ENCODE peak calls at places on chromosomes 11 and 22, in six cellular contexts. G, Y, F, N, T and V are unnamed samples.

GRCh38 chr22:48605856-48606255 is 1221.8 kb downstream of the BRD1 start:
- DNase-seq in G (no peak), Y (no peak), F (no peak), N (peak; percentile 7), T (no peak), V (no peak)

GRCh38 chr11:61602775-61603569 is 22.1 kb upstream of the SYT7 start:
- DNase-seq in G (peak; percentile 65), Y (no peak), F (peak; percentile 91), N (peak; percentile 55), T (peak; percentile 90), V (peak; percentile 89)

GRCh38 chr11:6502382-6502781 is 5.3 kb downstream of the DNHD1 start:
- DNase-seq in G (no peak), Y (no peak), F (no peak), N (no peak), T (no peak), V (no peak)

GRCh38 chr22:20204821-20205220 is 54.0 kb upstream of the CCDC188 start:
- DNase-seq in G (no peak), Y (no peak), F (peak; percentile 9), N (no peak), T (no peak), V (no peak)

GRCh38 chr22:39383841-39384625 is 15.5 kb upstream of the TAB1 start:
- DNase-seq in G (no peak), Y (no peak), F (no peak), N (no peak), T (no peak), V (no peak)

GRCh38 chr11:115848080-115848479 is 343.9 kb upstream of the CADM1 start:
- DNase-seq in G (no peak), Y (no peak), F (no peak), N (no peak), T (no peak), V (no peak)

GRCh38 chr11:73376168-73376802 is at the start of gene RELT:
- DNase-seq in G (peak; percentile 87), Y (peak; percentile 93), F (peak; percentile 93), N (peak; percentile 94), T (peak; percentile 69), V (peak; percentile 71)

GRCh38 chr11:20208622-20209090 is 48.4 kb upstream of the DBX1 start:
- DNase-seq in G (no peak), Y (no peak), F (no peak), N (no peak), T (no peak), V (no peak)

GRCh38 chr11:28268925-28269324 is 160.7 kb downstream of the METTL15 start:
- DNase-seq in G (no peak), Y (no peak), F (no peak), N (no peak), T (no peak), V (no peak)
- TF ChIP-seq CTCF in G (no peak), Y (no peak), F (no peak), N (no peak), T (no peak), V (no peak)

DNA sequence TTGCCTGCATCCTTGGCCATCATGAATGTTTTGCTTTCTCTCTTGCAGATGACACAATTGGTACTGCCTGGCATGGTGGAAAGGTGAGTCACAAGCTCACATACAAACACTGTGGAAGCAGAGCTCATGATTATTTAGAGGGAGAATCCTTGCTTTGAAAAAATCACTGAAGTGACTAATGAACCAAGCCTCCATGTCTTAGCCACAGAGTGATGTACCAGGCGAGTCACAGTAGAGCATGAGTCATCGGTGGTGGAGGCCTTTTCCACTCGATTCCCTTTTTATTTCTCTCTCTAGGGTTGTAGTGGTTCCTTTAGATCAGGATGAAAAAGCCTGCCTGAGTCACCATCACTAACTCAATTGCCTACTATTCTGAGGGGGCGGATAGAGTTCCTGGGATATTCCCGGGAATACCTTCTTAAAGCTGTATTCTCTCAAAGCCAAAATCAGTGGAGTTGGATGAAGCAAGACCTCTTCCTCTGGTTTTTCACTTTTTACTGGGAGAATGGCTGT is 49.6 kb upstream of the ALKBH3 start:
- DNase-seq in G (no peak), Y (no peak), F (peak; percentile 98), N (peak; percentile 65), T (peak; percentile 98), V (peak; percentile 91)
- TF ChIP-seq CTCF in G (no peak), Y (no peak), F (no peak), N (no peak), T (no peak), V (no peak)

DNA sequence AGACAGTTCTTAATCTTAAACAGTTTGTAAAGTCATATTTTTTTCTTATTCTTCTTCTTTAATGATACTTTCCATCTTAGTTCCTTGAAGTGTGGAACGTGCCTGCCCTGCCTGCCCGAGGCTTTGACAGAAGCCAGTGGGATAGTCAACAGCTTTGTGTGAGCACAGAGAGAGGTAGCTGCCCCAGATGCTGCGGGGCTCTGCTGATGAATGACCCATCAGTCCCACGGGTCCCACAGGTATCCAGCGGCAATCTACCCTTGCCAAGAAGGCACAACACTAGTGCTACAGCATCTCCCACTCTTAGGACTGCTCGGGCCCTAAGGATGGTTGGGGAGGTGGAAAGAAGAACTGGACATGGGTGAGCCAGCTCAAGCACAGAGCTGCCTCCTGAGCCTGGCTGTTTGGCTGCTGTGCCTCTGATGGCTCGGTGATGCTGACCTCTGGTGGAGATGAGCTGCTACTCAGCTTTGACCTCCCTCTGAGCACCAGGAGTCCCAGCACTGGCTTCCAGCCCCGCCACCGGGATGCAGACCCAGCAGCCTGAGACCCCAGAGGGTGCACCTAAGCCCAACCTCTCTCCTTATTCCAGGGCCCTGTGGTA is 11.8 kb upstream of the APLNR start:
- DNase-seq in G (peak; percentile 48), Y (peak; percentile 72), F (peak; percentile 78), N (peak; percentile 73), T (peak; percentile 32), V (peak; percentile 40)
- TF ChIP-seq CTCF in G (peak; percentile 45), Y (peak; percentile 77), F (peak; percentile 80), N (peak; percentile 89), T (peak; percentile 87), V (peak; percentile 89)

GRCh38 chr22:42794551-42795510 is 62.2 kb downstream of the ARFGAP3 start:
- DNase-seq in G (no peak), Y (no peak), F (no peak), N (no peak), T (no peak), V (no peak)
- TF ChIP-seq CTCF in G (no peak), Y (no peak), F (no peak), N (no peak), T (peak; percentile 26), V (no peak)

DNA sequence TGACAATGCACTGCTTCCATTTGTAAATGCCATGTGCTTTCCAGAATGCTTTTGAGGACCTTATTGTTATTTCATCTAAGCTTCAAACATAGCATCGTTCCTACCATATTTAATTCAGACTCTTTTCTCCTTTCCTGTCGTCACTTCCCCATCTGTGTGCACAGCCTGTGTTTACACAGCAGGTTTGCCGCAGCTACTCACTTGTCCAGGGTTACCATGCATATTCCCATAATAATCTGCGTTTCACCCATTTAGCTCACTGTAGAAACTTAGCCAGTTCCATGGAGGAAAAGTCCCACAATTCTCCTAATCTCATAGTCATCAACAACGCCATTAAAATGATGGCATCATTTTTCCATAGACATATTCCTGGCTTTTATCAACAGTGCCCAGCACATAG is 48.1 kb downstream of the FLI1 start:
- DNase-seq in G (no peak), Y (no peak), F (no peak), N (no peak), T (no peak), V (no peak)
- TF ChIP-seq CTCF in G (no peak), Y (no peak), F (no peak), N (no peak), T (no peak), V (no peak)